ENCODE peak calls at places on chromosome 2, in nine cellular contexts. One of them, this sample, is unnamed.

GRCh38 chr2:174522553-174522952 is 35.7 kb upstream of the GPR155 start:
- DNase-seq in psoas muscle: no peak
- DNase-seq in left lung: no peak
- DNase-seq in thoracic aorta: no peak
- DNase-seq in left ventricle myocardium inferior: no peak
- DNase-seq in cardiac muscle cell: no peak
- DNase-seq in CD4-positive, CD25-positive, alpha-beta regulatory T cell: peak; percentile 17
- DNase-seq in naive thymus-derived CD4-positive, alpha-beta T cell: peak; percentile 10
- DNase-seq in CD4-positive, alpha-beta memory T cell: no peak
- DNase-seq in this sample: no peak

GRCh38 chr2:37389984-37390765 is 45.7 kb downstream of the QPCT start:
- DNase-seq in psoas muscle: no peak
- DNase-seq in cardiac muscle cell: no peak
- DNase-seq in left ventricle myocardium inferior: no peak
- DNase-seq in naive thymus-derived CD4-positive, alpha-beta T cell: peak; percentile 49
- DNase-seq in CD4-positive, CD25-positive, alpha-beta regulatory T cell: peak; percentile 45
- DNase-seq in CD4-positive, alpha-beta memory T cell: peak; percentile 61
- DNase-seq in thoracic aorta: no peak
- DNase-seq in left lung: no peak
- DNase-seq in this sample: peak; percentile 20

GRCh38 chr2:132581917-132582316 is 88.1 kb downstream of the LYPD1 start:
- DNase-seq in CD4-positive, alpha-beta memory T cell: no peak
- DNase-seq in left ventricle myocardium inferior: no peak
- DNase-seq in psoas muscle: no peak
- DNase-seq in naive thymus-derived CD4-positive, alpha-beta T cell: no peak
- DNase-seq in thoracic aorta: no peak
- DNase-seq in cardiac muscle cell: no peak
- DNase-seq in CD4-positive, CD25-positive, alpha-beta regulatory T cell: no peak
- DNase-seq in left lung: peak; percentile 51
- DNase-seq in this sample: no peak

GRCh38 chr2:70596739-70597138 is 43.1 kb upstream of the TGFA start:
- DNase-seq in CD4-positive, alpha-beta memory T cell: no peak
- DNase-seq in cardiac muscle cell: no peak
- DNase-seq in psoas muscle: no peak
- DNase-seq in thoracic aorta: no peak
- DNase-seq in naive thymus-derived CD4-positive, alpha-beta T cell: no peak
- DNase-seq in left lung: no peak
- DNase-seq in left ventricle myocardium inferior: no peak
- DNase-seq in CD4-positive, CD25-positive, alpha-beta regulatory T cell: no peak
- DNase-seq in this sample: no peak

GRCh38 chr2:11746376-11746806 is at the start of gene LPIN1:
- DNase-seq in CD4-positive, CD25-positive, alpha-beta regulatory T cell: peak; percentile 87
- DNase-seq in cardiac muscle cell: peak; percentile 95
- DNase-seq in left lung: peak; percentile 96
- DNase-seq in left ventricle myocardium inferior: peak; percentile 91
- DNase-seq in thoracic aorta: peak; percentile 56
- DNase-seq in psoas muscle: peak; percentile 95
- DNase-seq in CD4-positive, alpha-beta memory T cell: peak; percentile 86
- DNase-seq in naive thymus-derived CD4-positive, alpha-beta T cell: peak; percentile 85
- DNase-seq in this sample: peak; percentile 87

GRCh38 chr2:232622563-232622962 is 10.8 kb upstream of the EFHD1 start:
- DNase-seq in left lung: peak; percentile 18
- DNase-seq in left ventricle myocardium inferior: no peak
- DNase-seq in naive thymus-derived CD4-positive, alpha-beta T cell: no peak
- DNase-seq in CD4-positive, CD25-positive, alpha-beta regulatory T cell: no peak
- DNase-seq in thoracic aorta: no peak
- DNase-seq in psoas muscle: no peak
- DNase-seq in cardiac muscle cell: no peak
- DNase-seq in CD4-positive, alpha-beta memory T cell: no peak
- DNase-seq in this sample: no peak

GRCh38 chr2:7427293-7428060 is 510.3 kb downstream of the RNF144A start:
- DNase-seq in left lung: no peak
- DNase-seq in naive thymus-derived CD4-positive, alpha-beta T cell: peak; percentile 65
- DNase-seq in psoas muscle: no peak
- DNase-seq in left ventricle myocardium inferior: no peak
- DNase-seq in CD4-positive, CD25-positive, alpha-beta regulatory T cell: peak; percentile 49
- DNase-seq in cardiac muscle cell: peak; percentile 69
- DNase-seq in CD4-positive, alpha-beta memory T cell: peak; percentile 69
- DNase-seq in thoracic aorta: no peak
- DNase-seq in this sample: peak; percentile 67

GRCh38 chr2:138121769-138122661 is 157.7 kb downstream of the HNMT start:
- DNase-seq in CD4-positive, CD25-positive, alpha-beta regulatory T cell: no peak
- DNase-seq in psoas muscle: no peak
- DNase-seq in left lung: no peak
- DNase-seq in left ventricle myocardium inferior: no peak
- DNase-seq in cardiac muscle cell: no peak
- DNase-seq in thoracic aorta: no peak
- DNase-seq in naive thymus-derived CD4-positive, alpha-beta T cell: no peak
- DNase-seq in CD4-positive, alpha-beta memory T cell: no peak
- DNase-seq in this sample: no peak

GRCh38 chr2:45714679-45715078 is 63.2 kb downstream of the PRKCE start:
- DNase-seq in naive thymus-derived CD4-positive, alpha-beta T cell: no peak
- DNase-seq in left ventricle myocardium inferior: no peak
- DNase-seq in cardiac muscle cell: no peak
- DNase-seq in CD4-positive, alpha-beta memory T cell: no peak
- DNase-seq in CD4-positive, CD25-positive, alpha-beta regulatory T cell: no peak
- DNase-seq in psoas muscle: no peak
- DNase-seq in left lung: no peak
- DNase-seq in thoracic aorta: no peak
- DNase-seq in this sample: no peak

GRCh38 chr2:11411768-11412448 is 54.1 kb downstream of the E2F6 start:
- DNase-seq in left lung: no peak
- DNase-seq in naive thymus-derived CD4-positive, alpha-beta T cell: no peak
- DNase-seq in cardiac muscle cell: peak; percentile 68
- DNase-seq in CD4-positive, alpha-beta memory T cell: no peak
- DNase-seq in left ventricle myocardium inferior: no peak
- DNase-seq in CD4-positive, CD25-positive, alpha-beta regulatory T cell: no peak
- DNase-seq in psoas muscle: no peak
- DNase-seq in thoracic aorta: no peak
- DNase-seq in this sample: no peak

GRCh38 chr2:197116306-197116879 is 189.9 kb upstream of the PGAP1 start:
- DNase-seq in psoas muscle: no peak
- DNase-seq in cardiac muscle cell: no peak
- DNase-seq in naive thymus-derived CD4-positive, alpha-beta T cell: no peak
- DNase-seq in thoracic aorta: no peak
- DNase-seq in CD4-positive, alpha-beta memory T cell: no peak
- DNase-seq in left lung: no peak
- DNase-seq in left ventricle myocardium inferior: no peak
- DNase-seq in CD4-positive, CD25-positive, alpha-beta regulatory T cell: no peak
- DNase-seq in this sample: peak; percentile 22

GRCh38 chr2:109339519-109339991 is 210.6 kb downstream of the SH3RF3 start:
- DNase-seq in cardiac muscle cell: no peak
- DNase-seq in left lung: peak; percentile 60
- DNase-seq in left ventricle myocardium inferior: no peak
- DNase-seq in naive thymus-derived CD4-positive, alpha-beta T cell: no peak
- DNase-seq in CD4-positive, alpha-beta memory T cell: no peak
- DNase-seq in thoracic aorta: no peak
- DNase-seq in CD4-positive, CD25-positive, alpha-beta regulatory T cell: no peak
- DNase-seq in psoas muscle: no peak
- DNase-seq in this sample: no peak

GRCh38 chr2:188524519-188525113 is 232.9 kb downstream of the GULP1 start:
- DNase-seq in thoracic aorta: no peak
- DNase-seq in psoas muscle: no peak
- DNase-seq in naive thymus-derived CD4-positive, alpha-beta T cell: peak; percentile 24
- DNase-seq in left ventricle myocardium inferior: no peak
- DNase-seq in left lung: no peak
- DNase-seq in CD4-positive, alpha-beta memory T cell: peak; percentile 25
- DNase-seq in CD4-positive, CD25-positive, alpha-beta regulatory T cell: peak; percentile 7
- DNase-seq in cardiac muscle cell: peak; percentile 55
- DNase-seq in this sample: no peak

GRCh38 chr2:69471793-69472192 is 34.6 kb upstream of the NFU1 start:
- DNase-seq in cardiac muscle cell: no peak
- DNase-seq in left ventricle myocardium inferior: no peak
- DNase-seq in CD4-positive, CD25-positive, alpha-beta regulatory T cell: no peak
- DNase-seq in psoas muscle: no peak
- DNase-seq in naive thymus-derived CD4-positive, alpha-beta T cell: no peak
- DNase-seq in CD4-positive, alpha-beta memory T cell: no peak
- DNase-seq in left lung: no peak
- DNase-seq in thoracic aorta: no peak
- DNase-seq in this sample: no peak

GRCh38 chr2:69466728-69467127 is 29.5 kb upstream of the NFU1 start:
- DNase-seq in naive thymus-derived CD4-positive, alpha-beta T cell: no peak
- DNase-seq in CD4-positive, CD25-positive, alpha-beta regulatory T cell: no peak
- DNase-seq in CD4-positive, alpha-beta memory T cell: no peak
- DNase-seq in left lung: no peak
- DNase-seq in psoas muscle: no peak
- DNase-seq in left ventricle myocardium inferior: no peak
- DNase-seq in thoracic aorta: no peak
- DNase-seq in cardiac muscle cell: no peak
- DNase-seq in this sample: no peak

GRCh38 chr2:69465513-69466456 is 28.6 kb upstream of the NFU1 start:
- DNase-seq in left ventricle myocardium inferior: peak; percentile 65
- DNase-seq in naive thymus-derived CD4-positive, alpha-beta T cell: no peak
- DNase-seq in CD4-positive, CD25-positive, alpha-beta regulatory T cell: no peak
- DNase-seq in psoas muscle: peak; percentile 81
- DNase-seq in thoracic aorta: no peak
- DNase-seq in left lung: no peak
- DNase-seq in cardiac muscle cell: no peak
- DNase-seq in CD4-positive, alpha-beta memory T cell: no peak
- DNase-seq in this sample: no peak

GRCh38 chr2:69469784-69470183 is 32.5 kb upstream of the NFU1 start:
- DNase-seq in cardiac muscle cell: no peak
- DNase-seq in left lung: no peak
- DNase-seq in CD4-positive, alpha-beta memory T cell: no peak
- DNase-seq in thoracic aorta: no peak
- DNase-seq in naive thymus-derived CD4-positive, alpha-beta T cell: no peak
- DNase-seq in CD4-positive, CD25-positive, alpha-beta regulatory T cell: no peak
- DNase-seq in left ventricle myocardium inferior: no peak
- DNase-seq in psoas muscle: no peak
- DNase-seq in this sample: no peak

GRCh38 chr2:69469375-69469774 is 32.1 kb upstream of the NFU1 start:
- DNase-seq in thoracic aorta: no peak
- DNase-seq in CD4-positive, CD25-positive, alpha-beta regulatory T cell: no peak
- DNase-seq in CD4-positive, alpha-beta memory T cell: no peak
- DNase-seq in psoas muscle: no peak
- DNase-seq in left lung: no peak
- DNase-seq in cardiac muscle cell: no peak
- DNase-seq in naive thymus-derived CD4-positive, alpha-beta T cell: no peak
- DNase-seq in left ventricle myocardium inferior: no peak
- DNase-seq in this sample: no peak
- H3K27ac ChIP-seq in thoracic aorta: no peak overlapping the region
- H3K27ac ChIP-seq in CD4-positive, CD25-positive, alpha-beta regulatory T cell: no peak overlapping the region
- H3K27ac ChIP-seq in CD4-positive, alpha-beta memory T cell: no peak overlapping the region
- H3K27ac ChIP-seq in psoas muscle: no peak overlapping the region
- H3K27ac ChIP-seq in left lung: no peak overlapping the region
- H3K27ac ChIP-seq in cardiac muscle cell: no peak overlapping the region
- H3K27ac ChIP-seq in naive thymus-derived CD4-positive, alpha-beta T cell: no peak overlapping the region
- H3K27ac ChIP-seq in left ventricle myocardium inferior: peak overlapping the region; percentile 7
- H3K27ac ChIP-seq in this sample: no peak overlapping the region

DNA sequence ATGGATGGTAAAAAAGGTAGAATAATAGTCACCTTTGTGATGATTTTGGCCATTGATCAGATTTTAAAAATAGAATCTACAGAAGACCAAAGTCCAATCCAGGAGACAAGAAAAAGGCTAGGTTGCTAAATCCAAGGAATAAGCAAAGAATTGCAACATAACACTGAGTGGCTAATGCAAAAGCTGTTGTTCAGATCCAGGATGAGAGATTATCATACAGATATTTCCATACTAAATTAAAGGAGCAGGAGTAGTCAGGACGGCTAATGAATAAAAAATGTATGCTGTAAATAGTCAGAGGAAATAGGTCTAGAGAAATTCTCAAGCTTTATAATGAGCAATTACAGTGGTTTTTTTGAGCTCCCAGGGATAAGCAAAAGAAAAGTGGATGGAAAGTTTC is 745.9 kb upstream of the ACVR2A start:
- DNase-seq in CD4-positive, CD25-positive, alpha-beta regulatory T cell: no peak
- DNase-seq in psoas muscle: no peak
- DNase-seq in naive thymus-derived CD4-positive, alpha-beta T cell: no peak
- DNase-seq in CD4-positive, alpha-beta memory T cell: no peak
- DNase-seq in left lung: no peak
- DNase-seq in left ventricle myocardium inferior: no peak
- DNase-seq in cardiac muscle cell: no peak
- DNase-seq in thoracic aorta: no peak
- DNase-seq in this sample: no peak
- H3K27ac ChIP-seq in CD4-positive, CD25-positive, alpha-beta regulatory T cell: no peak overlapping the region
- H3K27ac ChIP-seq in psoas muscle: no peak overlapping the region
- H3K27ac ChIP-seq in naive thymus-derived CD4-positive, alpha-beta T cell: no peak overlapping the region
- H3K27ac ChIP-seq in CD4-positive, alpha-beta memory T cell: no peak overlapping the region
- H3K27ac ChIP-seq in left lung: no peak overlapping the region
- H3K27ac ChIP-seq in left ventricle myocardium inferior: no peak overlapping the region
- H3K27ac ChIP-seq in cardiac muscle cell: no peak overlapping the region
- H3K27ac ChIP-seq in thoracic aorta: no peak overlapping the region
- H3K27ac ChIP-seq in this sample: no peak overlapping the region

DNA sequence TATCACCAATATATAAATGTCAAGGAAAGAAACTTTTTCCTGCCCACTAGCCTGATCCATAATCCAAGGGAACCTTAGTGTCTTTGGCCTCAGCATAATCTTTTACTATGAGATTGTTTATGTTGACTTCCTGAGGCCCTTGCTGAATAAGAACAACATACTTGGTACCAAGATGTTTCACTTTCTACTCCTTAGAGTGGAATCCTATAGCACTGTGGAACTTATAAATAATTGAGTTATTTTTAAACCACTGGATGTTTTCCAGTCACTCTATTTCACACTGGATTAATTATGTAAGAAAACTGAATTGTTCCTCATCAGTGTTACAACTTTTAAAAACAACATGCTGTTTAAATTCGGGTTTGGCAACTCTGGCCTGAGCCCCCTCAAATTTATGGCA is 637.7 kb upstream of the ZEB2 start:
- DNase-seq in left lung: no peak
- DNase-seq in naive thymus-derived CD4-positive, alpha-beta T cell: no peak
- DNase-seq in cardiac muscle cell: no peak
- DNase-seq in left ventricle myocardium inferior: no peak
- DNase-seq in CD4-positive, CD25-positive, alpha-beta regulatory T cell: no peak
- DNase-seq in CD4-positive, alpha-beta memory T cell: no peak
- DNase-seq in thoracic aorta: no peak
- DNase-seq in psoas muscle: no peak
- DNase-seq in this sample: no peak
- H3K27ac ChIP-seq in left lung: peak overlapping the region; percentile 36
- H3K27ac ChIP-seq in naive thymus-derived CD4-positive, alpha-beta T cell: no peak overlapping the region
- H3K27ac ChIP-seq in cardiac muscle cell: no peak overlapping the region
- H3K27ac ChIP-seq in left ventricle myocardium inferior: peak overlapping the region; percentile 67
- H3K27ac ChIP-seq in CD4-positive, CD25-positive, alpha-beta regulatory T cell: no peak overlapping the region
- H3K27ac ChIP-seq in CD4-positive, alpha-beta memory T cell: no peak overlapping the region
- H3K27ac ChIP-seq in thoracic aorta: no peak overlapping the region
- H3K27ac ChIP-seq in psoas muscle: no peak overlapping the region
- H3K27ac ChIP-seq in this sample: no peak overlapping the region

GRCh38 chr2:235518317-235519090 is 24.7 kb downstream of the AGAP1 start:
- DNase-seq in left ventricle myocardium inferior: no peak
- DNase-seq in CD4-positive, CD25-positive, alpha-beta regulatory T cell: no peak
- DNase-seq in left lung: no peak
- DNase-seq in psoas muscle: no peak
- DNase-seq in naive thymus-derived CD4-positive, alpha-beta T cell: no peak
- DNase-seq in thoracic aorta: no peak
- DNase-seq in cardiac muscle cell: no peak
- DNase-seq in CD4-positive, alpha-beta memory T cell: no peak
- DNase-seq in this sample: no peak
- H3K27ac ChIP-seq in left ventricle myocardium inferior: no peak overlapping the region
- H3K27ac ChIP-seq in CD4-positive, CD25-positive, alpha-beta regulatory T cell: no peak overlapping the region
- H3K27ac ChIP-seq in left lung: no peak overlapping the region
- H3K27ac ChIP-seq in psoas muscle: no peak overlapping the region
- H3K27ac ChIP-seq in naive thymus-derived CD4-positive, alpha-beta T cell: no peak overlapping the region
- H3K27ac ChIP-seq in thoracic aorta: no peak overlapping the region
- H3K27ac ChIP-seq in cardiac muscle cell: no peak overlapping the region
- H3K27ac ChIP-seq in CD4-positive, alpha-beta memory T cell: no peak overlapping the region
- H3K27ac ChIP-seq in this sample: no peak overlapping the region

This sample was measured in CD8-positive, alpha-beta memory T cell.